ENCODE peak calls at places on chromosomes 1 and 21, in four cellular contexts. A is A549, M is K562, Y is GM12878. L is an unnamed sample.
A peak's percentile ranks its signal among the peaks of the same experiment; 100 is the strongest.

GRCh38 chr1:65440915-65441314 is 20.4 kb downstream of the LEPR start:
- DNase-seq in A (no peak), M (no peak), Y (no peak), L (no peak)

GRCh38 chr21:14864211-14865021 is 200.4 kb downstream of the NRIP1 start:
- DNase-seq in A (peak; percentile 21), M (peak; percentile 57), Y (no peak), L (peak; percentile 94)

GRCh38 chr1:36531833-36532232 is 49.1 kb upstream of the CSF3R start:
- DNase-seq in A (no peak), M (no peak), Y (no peak), L (no peak)

GRCh38 chr1:205373022-205373421 is 16.3 kb upstream of the KLHDC8A start:
- DNase-seq in A (no peak), M (no peak), Y (no peak), L (no peak)

GRCh38 chr1:45787905-45788304 is 15.5 kb upstream of the MAST2 start:
- DNase-seq in A (no peak), M (no peak), Y (no peak), L (no peak)

GRCh38 chr21:45531393-45532215 is 10.6 kb downstream of the SLC19A1 start:
- DNase-seq in A (no peak), M (no peak), Y (no peak), L (no peak)

GRCh38 chr21:27532081-27532480 is 565.2 kb upstream of the ADAMTS5 start:
- DNase-seq in A (peak; percentile 0), M (no peak), Y (no peak), L (peak; percentile 41)

GRCh38 chr1:147768582-147768981 is 8.2 kb upstream of the GJA5 start:
- DNase-seq in A (no peak), M (no peak), Y (no peak), L (no peak)

GRCh38 chr1:70874826-70875225 is 172.8 kb downstream of the PTGER3 start:
- DNase-seq in A (no peak), M (no peak), Y (no peak), L (no peak)

GRCh38 chr21:41627428-41627827 is 119.5 kb upstream of the TMPRSS2 start:
- DNase-seq in A (no peak), M (no peak), Y (no peak), L (no peak)

GRCh38 chr1:110390692-110391232 is at the start of gene SLC16A4:
- DNase-seq in A (peak; percentile 36), M (no peak), Y (no peak), L (peak; percentile 76)

GRCh38 chr1:10615932-10616671 is 141.4 kb downstream of the PEX14 start:
- DNase-seq in A (no peak), M (no peak), Y (no peak), L (no peak)

GRCh38 chr1:108646661-108647269 is 14.1 kb downstream of the HENMT1 start:
- DNase-seq in A (no peak), M (no peak), Y (no peak), L (peak; percentile 84)

GRCh38 chr1:198107041-198107440 is 49.8 kb upstream of the NEK7 start:
- DNase-seq in A (no peak), M (no peak), Y (no peak), L (no peak)

GRCh38 chr21:42640486-42640885 is 12.9 kb upstream of the PDE9A start:
- DNase-seq in A (no peak), M (no peak), Y (no peak), L (no peak)

GRCh38 chr1:118339431-118340146 is 154.6 kb upstream of the SPAG17 start:
- DNase-seq in A (no peak), M (no peak), Y (no peak), L (no peak)

GRCh38 chr1:15205586-15206346 is 41.3 kb upstream of the FHAD1 start:
- DNase-seq in A (no peak), M (no peak), Y (no peak), L (no peak)

GRCh38 chr1:14662116-14662515 is 63.6 kb downstream of the KAZN start:
- DNase-seq in A (no peak), M (no peak), Y (no peak), L (no peak)

GRCh38 chr1:207910678-207911354 is at the start of gene CD34:
- DNase-seq in A (no peak), M (no peak), Y (no peak), L (no peak)

GRCh38 chr1:206714331-206715058 is 29.8 kb downstream of the MAPKAPK2 start:
- DNase-seq in A (no peak), M (no peak), Y (no peak), L (no peak)

GRCh38 chr1:155091071-155092051 is 12.7 kb downstream of the EFNA3 start:
- DNase-seq in A (peak; percentile 73), M (peak; percentile 79), Y (no peak), L (peak; percentile 78)

GRCh38 chr1:6052543-6053205 is 7.0 kb downstream of the KCNAB2 start:
- DNase-seq in A (peak; percentile 81), M (peak; percentile 79), Y (no peak), L (peak; percentile 43)

GRCh38 chr1:923131-923990 is at the start of gene SAMD11:
- DNase-seq in A (no peak), M (peak; percentile 86), Y (no peak), L (peak; percentile 40)

GRCh38 chr1:223270155-223270554 is 93.8 kb downstream of the SUSD4 start:
- DNase-seq in A (no peak), M (no peak), Y (no peak), L (no peak)

GRCh38 chr1:99728494-99729235 is 37.8 kb downstream of the FRRS1 start:
- DNase-seq in A (peak; percentile 43), M (peak; percentile 33), Y (no peak), L (peak; percentile 56)

GRCh38 chr1:161718559-161719324 is 2.6 kb upstream of the FCRLB start:
- DNase-seq in A (no peak), M (no peak), Y (no peak), L (no peak)

GRCh38 chr1:109541102-109541501 is 1.4 kb downstream of the GPR61 start:
- DNase-seq in A (no peak), M (peak; percentile 4), Y (no peak), L (no peak)

GRCh38 chr1:25246600-25247023 is 642 bp downstream of the RSRP1 start:
- DNase-seq in A (no peak), M (peak; percentile 26), Y (no peak), L (no peak)

GRCh38 chr1:218371927-218372672 is 27.0 kb downstream of the TGFB2 start:
- DNase-seq in A (no peak), M (no peak), Y (no peak), L (peak; percentile 82)

GRCh38 chr1:204255966-204256365 is 42.2 kb upstream of the GOLT1A start:
- DNase-seq in A (no peak), M (no peak), Y (no peak), L (no peak)

GRCh38 chr1:204254031-204254661 is 40.4 kb upstream of the GOLT1A start:
- DNase-seq in A (no peak), M (no peak), Y (no peak), L (peak; percentile 97)

GRCh38 chr1:204257446-204257845 is 43.7 kb upstream of the GOLT1A start:
- DNase-seq in A (no peak), M (no peak), Y (no peak), L (no peak)

GRCh38 chr1:204256531-204256930 is 42.7 kb upstream of the GOLT1A start:
- DNase-seq in A (no peak), M (no peak), Y (no peak), L (no peak)

DNA sequence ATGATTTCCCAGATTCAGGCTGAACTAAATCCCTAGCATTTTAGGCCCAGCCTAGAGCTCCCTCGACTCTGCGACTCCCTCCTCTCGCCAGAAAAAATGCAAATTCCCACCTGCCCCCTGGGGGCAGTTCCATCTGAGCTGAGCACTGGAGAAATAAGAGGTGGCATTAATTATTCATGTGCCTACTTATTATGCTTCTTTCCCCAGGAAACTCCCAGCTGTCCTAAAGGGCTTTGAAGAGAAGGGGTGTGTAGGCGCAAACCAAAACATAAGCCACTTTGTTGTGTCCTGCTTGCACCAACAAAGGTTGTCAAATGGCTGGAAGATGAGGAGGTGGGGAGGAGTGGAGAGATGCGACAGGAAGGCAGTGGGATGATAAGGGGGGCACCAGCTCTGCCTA is 41.4 kb upstream of the GOLT1A start:
- DNase-seq in A (no peak), M (no peak), Y (no peak), L (no peak)
- TF ChIP-seq RFX5 in A (no peak), M (no peak), Y (no peak), L (no peak)

GRCh38 chr1:107016376-107016978 is 40.0 kb upstream of the PRMT6 start:
- DNase-seq in A (no peak), M (no peak), Y (peak; percentile 28), L (no peak)
- TF ChIP-seq CHD4 in A (no peak), M (no peak), Y (no peak), L (no peak)

GRCh38 chr1:173429517-173430477 is 47.3 kb upstream of the PRDX6 start:
- DNase-seq in A (peak; percentile 46), M (peak; percentile 85), Y (no peak), L (peak; percentile 39)

GRCh38 chr1:173431663-173432045 is 45.5 kb upstream of the PRDX6 start:
- DNase-seq in A (no peak), M (no peak), Y (no peak), L (no peak)

GRCh38 chr1:173433927-173434326 is 43.2 kb upstream of the PRDX6 start:
- DNase-seq in A (no peak), M (no peak), Y (no peak), L (no peak)

GRCh38 chr1:173432331-173432730 is 44.8 kb upstream of the PRDX6 start:
- DNase-seq in A (no peak), M (no peak), Y (no peak), L (no peak)

GRCh38 chr1:173430707-173431662 is 46.1 kb upstream of the PRDX6 start:
- DNase-seq in A (peak; percentile 62), M (peak; percentile 79), Y (no peak), L (peak; percentile 76)
- TF ChIP-seq RFX5 in A (no peak), M (no peak), Y (no peak), L (no peak)

GRCh38 chr1:34750610-34751009 is 4.2 kb upstream of the GJB5 start:
- DNase-seq in A (no peak), M (no peak), Y (no peak), L (no peak)
- TF ChIP-seq CHD4 in A (no peak), M (no peak), Y (no peak), L (no peak)

GRCh38 chr1:180952657-180953013 is 39.9 kb downstream of the KIAA1614 start:
- DNase-seq in A (no peak), M (no peak), Y (no peak), L (no peak)
- TF ChIP-seq RFX5 in A (no peak), M (no peak), Y (no peak), L (no peak)

GRCh38 chr1:2233997-2234761 is 6.1 kb downstream of the SKI start:
- DNase-seq in A (no peak), M (no peak), Y (no peak), L (peak; percentile 93)
- TF ChIP-seq CHD4 in A (no peak), M (no peak), Y (no peak), L (no peak)

DNA sequence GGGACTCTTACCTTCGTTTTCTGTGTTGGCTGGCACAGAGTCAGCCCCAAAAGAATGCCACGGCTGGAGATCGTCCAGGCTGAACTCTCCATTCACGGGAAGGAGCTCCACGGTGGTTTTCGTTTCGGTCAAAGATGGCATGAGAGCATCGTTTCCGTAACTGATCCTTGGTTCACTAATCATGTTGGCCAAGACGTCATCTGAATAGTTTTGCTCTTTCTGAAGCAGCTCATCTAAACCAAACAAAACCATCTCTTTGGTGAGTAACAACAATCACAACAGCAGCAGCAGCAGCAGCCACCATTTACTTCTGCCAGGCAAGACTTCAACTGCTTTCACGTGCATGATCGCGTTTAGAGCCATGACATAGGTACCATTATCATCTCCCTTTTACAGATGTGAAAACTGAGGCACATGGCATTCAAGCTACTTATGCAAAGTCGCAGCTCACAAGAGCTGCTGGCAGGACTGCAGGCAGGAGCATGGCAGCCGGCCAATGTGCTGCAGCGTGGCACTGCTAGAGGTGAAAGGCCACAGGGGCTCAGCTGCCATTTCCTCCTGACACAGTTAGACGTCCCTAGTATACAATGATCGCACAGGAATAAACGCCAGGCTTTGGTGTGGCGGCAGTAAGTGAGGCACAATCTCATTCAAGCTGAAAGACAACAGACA is 177.1 kb downstream of the GABPA start:
- DNase-seq in A (no peak), M (no peak), Y (no peak), L (no peak)
- TF ChIP-seq RFX5 in A (no peak), M (no peak), Y (no peak), L (no peak)